ENCODE peak calls at places on chromosomes 16 and 17, in five cellular contexts. One of them, this sample, is unnamed.

GRCh38 chr16:53768167-53768566 is 64.2 kb downstream of the FTO start:
- DNase-seq in IMR-90: peak
- DNase-seq in neuronal stem cell: no peak
- DNase-seq in H1: no peak
- DNase-seq in H9: no peak
- DNase-seq in this sample: no peak

GRCh38 chr17:64950871-64951270 is 31.6 kb upstream of the LRRC37A3 start:
- DNase-seq in IMR-90: peak
- DNase-seq in neuronal stem cell: no peak
- DNase-seq in H1: no peak
- DNase-seq in H9: no peak
- DNase-seq in this sample: no peak

GRCh38 chr17:47941998-47942490 is 673 bp downstream of the PNPO start:
- DNase-seq in IMR-90: no peak
- DNase-seq in neuronal stem cell: no peak
- DNase-seq in H1: no peak
- DNase-seq in H9: no peak
- DNase-seq in this sample: no peak

GRCh38 chr16:50731989-50732589 is 9.8 kb upstream of the CYLD start:
- DNase-seq in IMR-90: no peak
- DNase-seq in neuronal stem cell: no peak
- DNase-seq in H1: no peak
- DNase-seq in H9: no peak
- DNase-seq in this sample: no peak

GRCh38 chr16:15811778-15812750 is 44.8 kb downstream of the MYH11 start:
- DNase-seq in IMR-90: peak
- DNase-seq in neuronal stem cell: peak
- DNase-seq in H1: no peak
- DNase-seq in H9: no peak
- DNase-seq in this sample: peak

GRCh38 chr16:787978-788398 is at the start of gene RPUSD1:
- DNase-seq in IMR-90: no peak
- DNase-seq in neuronal stem cell: no peak
- DNase-seq in H1: no peak
- DNase-seq in H9: no peak
- DNase-seq in this sample: peak

GRCh38 chr16:56310685-56311084 is 114.7 kb downstream of the AMFR start:
- DNase-seq in IMR-90: no peak
- DNase-seq in neuronal stem cell: no peak
- DNase-seq in H1: no peak
- DNase-seq in H9: no peak
- DNase-seq in this sample: no peak

GRCh38 chr16:11614587-11615175 is 28.0 kb upstream of the LITAF start:
- DNase-seq in IMR-90: no peak
- DNase-seq in neuronal stem cell: no peak
- DNase-seq in H1: no peak
- DNase-seq in H9: no peak
- DNase-seq in this sample: no peak

GRCh38 chr16:1474471-1474795 is 395 bp downstream of the CLCN7 start:
- DNase-seq in IMR-90: no peak
- DNase-seq in neuronal stem cell: no peak
- DNase-seq in H1: no peak
- DNase-seq in H9: no peak
- DNase-seq in this sample: no peak

GRCh38 chr16:48206594-48207242 is 37.4 kb upstream of the LONP2 start:
- DNase-seq in IMR-90: peak
- DNase-seq in neuronal stem cell: no peak
- DNase-seq in H1: peak
- DNase-seq in H9: no peak
- DNase-seq in this sample: no peak

GRCh38 chr17:17742133-17742621 is 60.9 kb downstream of the RAI1 start:
- DNase-seq in IMR-90: no peak
- DNase-seq in neuronal stem cell: no peak
- DNase-seq in H1: no peak
- DNase-seq in H9: no peak
- DNase-seq in this sample: no peak

GRCh38 chr17:78659546-78659945 is 82.3 kb upstream of the DNAH17 start:
- DNase-seq in IMR-90: no peak
- DNase-seq in neuronal stem cell: no peak
- DNase-seq in H1: no peak
- DNase-seq in H9: no peak
- DNase-seq in this sample: no peak

GRCh38 chr17:57289613-57290012 is 33.3 kb downstream of the MSI2 start:
- DNase-seq in IMR-90: no peak
- DNase-seq in neuronal stem cell: no peak
- DNase-seq in H1: no peak
- DNase-seq in H9: no peak
- DNase-seq in this sample: no peak

GRCh38 chr17:10224592-10225195 is 26.3 kb upstream of the GAS7 start:
- DNase-seq in IMR-90: no peak
- DNase-seq in neuronal stem cell: no peak
- DNase-seq in H1: no peak
- DNase-seq in H9: no peak
- DNase-seq in this sample: no peak

GRCh38 chr17:30433514-30433913 is 43.7 kb upstream of the GOSR1 start:
- DNase-seq in IMR-90: peak
- DNase-seq in neuronal stem cell: no peak
- DNase-seq in H1: no peak
- DNase-seq in H9: no peak
- DNase-seq in this sample: peak

GRCh38 chr17:77610980-77611641 is 347.4 kb upstream of the TNRC6C start:
- DNase-seq in IMR-90: no peak
- DNase-seq in neuronal stem cell: no peak
- DNase-seq in H1: no peak
- DNase-seq in H9: no peak
- DNase-seq in this sample: no peak

GRCh38 chr17:79179334-79179733 is 104.7 kb downstream of the ENGASE start:
- DNase-seq in IMR-90: no peak
- DNase-seq in neuronal stem cell: no peak
- DNase-seq in H1: no peak
- DNase-seq in H9: no peak
- DNase-seq in this sample: no peak

GRCh38 chr16:60064026-60064425 is 1329.9 kb upstream of the GOT2 start:
- DNase-seq in IMR-90: no peak
- DNase-seq in neuronal stem cell: no peak
- DNase-seq in H1: no peak
- DNase-seq in H9: no peak
- DNase-seq in this sample: no peak

GRCh38 chr17:76136276-76137025 is 4.6 kb downstream of the FOXJ1 start:
- DNase-seq in IMR-90: no peak
- DNase-seq in neuronal stem cell: no peak
- DNase-seq in H1: no peak
- DNase-seq in H9: peak
- DNase-seq in this sample: no peak

GRCh38 chr17:72409405-72410002 is 288.7 kb downstream of the SOX9 start:
- DNase-seq in IMR-90: no peak
- DNase-seq in neuronal stem cell: no peak
- DNase-seq in H1: no peak
- DNase-seq in H9: no peak
- DNase-seq in this sample: no peak

GRCh38 chr17:1471931-1472727 is 16.1 kb upstream of the CRK start:
- DNase-seq in IMR-90: no peak
- DNase-seq in neuronal stem cell: no peak
- DNase-seq in H1: no peak
- DNase-seq in H9: peak
- DNase-seq in this sample: no peak

GRCh38 chr16:81678326-81679095 is 100.6 kb upstream of the PLCG2 start:
- DNase-seq in IMR-90: no peak
- DNase-seq in neuronal stem cell: no peak
- DNase-seq in H1: no peak
- DNase-seq in H9: no peak
- DNase-seq in this sample: no peak

GRCh38 chr17:67076290-67076689 is 31.9 kb downstream of the CACNG1 start:
- DNase-seq in IMR-90: no peak
- DNase-seq in neuronal stem cell: no peak
- DNase-seq in H1: no peak
- DNase-seq in H9: no peak
- DNase-seq in this sample: no peak

GRCh38 chr17:17782425-17783120 is 54.2 kb downstream of the SREBF1 start:
- DNase-seq in IMR-90: no peak
- DNase-seq in neuronal stem cell: peak
- DNase-seq in H1: no peak
- DNase-seq in H9: peak
- DNase-seq in this sample: peak

GRCh38 chr17:57645950-57646686 is 99.0 kb downstream of the CCDC182 start:
- DNase-seq in IMR-90: peak
- DNase-seq in neuronal stem cell: no peak
- DNase-seq in H1: no peak
- DNase-seq in H9: no peak
- DNase-seq in this sample: peak

GRCh38 chr17:61409301-61410099 is 9.9 kb downstream of the TBX2 start:
- DNase-seq in IMR-90: peak
- DNase-seq in neuronal stem cell: no peak
- DNase-seq in H1: no peak
- DNase-seq in H9: peak
- DNase-seq in this sample: peak

GRCh38 chr16:29844575-29845331 is 18.3 kb downstream of the CDIPT start:
- DNase-seq in IMR-90: no peak
- DNase-seq in neuronal stem cell: no peak
- DNase-seq in H1: no peak
- DNase-seq in H9: no peak
- DNase-seq in this sample: no peak

GRCh38 chr17:40443988-40444899 is 994 bp downstream of the IGFBP4 start:
- DNase-seq in IMR-90: peak
- DNase-seq in neuronal stem cell: no peak
- DNase-seq in H1: no peak
- DNase-seq in H9: no peak
- DNase-seq in this sample: peak

GRCh38 chr17:44916059-44916780 is 920 bp upstream of the GFAP start:
- DNase-seq in IMR-90: no peak
- DNase-seq in neuronal stem cell: peak
- DNase-seq in H1: no peak
- DNase-seq in H9: no peak
- DNase-seq in this sample: no peak

GRCh38 chr17:81267390-81268067 is 27.6 kb downstream of the SLC38A10 start:
- DNase-seq in IMR-90: no peak
- DNase-seq in neuronal stem cell: no peak
- DNase-seq in H1: no peak
- DNase-seq in H9: no peak
- DNase-seq in this sample: peak

GRCh38 chr16:13909872-13910303 is 10.1 kb upstream of the ERCC4 start:
- DNase-seq in IMR-90: peak
- DNase-seq in neuronal stem cell: no peak
- DNase-seq in H1: no peak
- DNase-seq in H9: no peak
- DNase-seq in this sample: no peak

GRCh38 chr17:76707985-76708807 is 2.6 kb downstream of the MXRA7 start:
- DNase-seq in IMR-90: no peak
- DNase-seq in neuronal stem cell: peak
- DNase-seq in H1: peak
- DNase-seq in H9: peak
- DNase-seq in this sample: peak

GRCh38 chr16:68389006-68389405 is 59.3 kb downstream of the SMPD3 start:
- DNase-seq in IMR-90: no peak
- DNase-seq in neuronal stem cell: no peak
- DNase-seq in H1: no peak
- DNase-seq in H9: no peak
- DNase-seq in this sample: no peak

GRCh38 chr16:48062681-48063080 is 93.1 kb downstream of the ABCC12 start:
- DNase-seq in IMR-90: no peak
- DNase-seq in neuronal stem cell: no peak
- DNase-seq in H1: no peak
- DNase-seq in H9: no peak
- DNase-seq in this sample: no peak

GRCh38 chr17:61307905-61308886 is 91.4 kb upstream of the TBX2 start:
- DNase-seq in IMR-90: peak
- DNase-seq in neuronal stem cell: no peak
- DNase-seq in H1: no peak
- DNase-seq in H9: no peak
- DNase-seq in this sample: peak

GRCh38 chr17:37710344-37710886 is 34.4 kb downstream of the HNF1B start:
- DNase-seq in IMR-90: peak
- DNase-seq in neuronal stem cell: peak
- DNase-seq in H1: peak
- DNase-seq in H9: peak
- DNase-seq in this sample: peak
- H2BK15ac ChIP-seq in IMR-90: no peak
- H2BK15ac ChIP-seq in neuronal stem cell: no peak
- H2BK15ac ChIP-seq in H1: no peak
- H2BK15ac ChIP-seq in H9: no peak
- H2BK15ac ChIP-seq in this sample: no peak

DNA sequence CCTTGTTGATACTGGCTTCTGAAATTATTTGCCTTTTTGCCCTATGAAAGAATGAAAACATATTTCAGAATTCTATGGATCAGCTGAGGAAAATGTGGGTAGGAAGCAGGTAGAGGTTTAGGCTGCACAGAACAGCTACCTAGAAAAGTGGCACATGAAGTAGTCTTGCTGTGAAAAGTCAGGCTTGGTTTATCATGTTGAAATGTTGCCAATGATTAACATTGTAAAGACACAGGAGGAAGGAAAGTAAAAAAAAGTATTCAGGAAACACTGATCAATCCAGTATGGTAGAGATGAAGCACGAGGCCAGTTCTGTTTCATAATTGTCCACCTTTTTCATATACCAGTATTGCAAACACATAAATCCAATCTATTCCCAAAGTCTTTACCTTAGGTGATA is 29.9 kb downstream of the ABCA6 start:
- DNase-seq in IMR-90: no peak
- DNase-seq in neuronal stem cell: no peak
- DNase-seq in H1: no peak
- DNase-seq in H9: no peak
- DNase-seq in this sample: no peak
- H3K14ac ChIP-seq in IMR-90: no peak
- H3K14ac ChIP-seq in neuronal stem cell: no peak
- H3K14ac ChIP-seq in H1: no peak
- H3K14ac ChIP-seq in H9: no peak
- H3K14ac ChIP-seq in this sample: no peak

GRCh38 chr17:19647697-19648474 is 665 bp upstream of the ALDH3A2 start:
- DNase-seq in IMR-90: peak
- DNase-seq in neuronal stem cell: peak
- DNase-seq in H1: no peak
- DNase-seq in H9: peak
- DNase-seq in this sample: peak

GRCh38 chr17:19646788-19647696 is 1.5 kb upstream of the ALDH3A2 start:
- DNase-seq in IMR-90: no peak
- DNase-seq in neuronal stem cell: no peak
- DNase-seq in H1: no peak
- DNase-seq in H9: peak
- DNase-seq in this sample: peak

GRCh38 chr17:19648475-19649406 is at the start of gene ALDH3A2:
- DNase-seq in IMR-90: peak
- DNase-seq in neuronal stem cell: peak
- DNase-seq in H1: peak
- DNase-seq in H9: peak
- DNase-seq in this sample: peak

GRCh38 chr17:19644493-19645210 is 3.9 kb upstream of the ALDH3A2 start:
- DNase-seq in IMR-90: no peak
- DNase-seq in neuronal stem cell: no peak
- DNase-seq in H1: no peak
- DNase-seq in H9: no peak
- DNase-seq in this sample: no peak

GRCh38 chr17:19645608-19646250 is 2.8 kb upstream of the ALDH3A2 start:
- DNase-seq in IMR-90: no peak
- DNase-seq in neuronal stem cell: peak
- DNase-seq in H1: no peak
- DNase-seq in H9: peak
- DNase-seq in this sample: peak
- H2BK15ac ChIP-seq in IMR-90: no peak
- H2BK15ac ChIP-seq in neuronal stem cell: no peak
- H2BK15ac ChIP-seq in H1: no peak
- H2BK15ac ChIP-seq in H9: no peak
- H2BK15ac ChIP-seq in this sample: no peak

GRCh38 chr17:42566215-42566872 is 556 bp upstream of the MLX start:
- DNase-seq in IMR-90: no peak
- DNase-seq in neuronal stem cell: no peak
- DNase-seq in H1: no peak
- DNase-seq in H9: no peak
- DNase-seq in this sample: no peak
- H3K14ac ChIP-seq in IMR-90: peak
- H3K14ac ChIP-seq in neuronal stem cell: peak
- H3K14ac ChIP-seq in H1: no peak
- H3K14ac ChIP-seq in H9: no peak
- H3K14ac ChIP-seq in this sample: peak

This sample was measured in mesenchymal stem cell.